ENCODE peak calls at places on chromosomes 4 and X, in nine cellular contexts. One of them, this sample, is unnamed.

GRCh38 chr4:40967550-40967949 is 217.8 kb downstream of the NSUN7 start:
- DNase-seq in H1: no peak
- DNase-seq in choroid plexus epithelial cell: no peak
- DNase-seq in breast epithelium: no peak
- DNase-seq in esophagus squamous epithelium: no peak
- DNase-seq in kidney: no peak
- DNase-seq in GM13977: no peak
- DNase-seq in Calu3: no peak
- DNase-seq in RWPE1: no peak
- DNase-seq in this sample: no peak

GRCh38 chrX:48939417-48940228 is 17.8 kb downstream of the OTUD5 start:
- DNase-seq in H1: no peak
- DNase-seq in choroid plexus epithelial cell: no peak
- DNase-seq in breast epithelium: no peak
- DNase-seq in esophagus squamous epithelium: no peak
- DNase-seq in kidney: no peak
- DNase-seq in GM13977: no peak
- DNase-seq in Calu3: no peak
- DNase-seq in RWPE1: no peak
- DNase-seq in this sample: no peak

GRCh38 chrX:20144491-20144890 is 2.9 kb upstream of the EIF1AX start:
- DNase-seq in H1: no peak
- DNase-seq in choroid plexus epithelial cell: peak
- DNase-seq in breast epithelium: no peak
- DNase-seq in esophagus squamous epithelium: no peak
- DNase-seq in kidney: no peak
- DNase-seq in GM13977: no peak
- DNase-seq in Calu3: no peak
- DNase-seq in RWPE1: peak
- DNase-seq in this sample: no peak

GRCh38 chr4:54499308-54500074 is 158.3 kb upstream of the KIT start:
- DNase-seq in H1: no peak
- DNase-seq in choroid plexus epithelial cell: peak
- DNase-seq in breast epithelium: no peak
- DNase-seq in esophagus squamous epithelium: no peak
- DNase-seq in kidney: no peak
- DNase-seq in GM13977: no peak
- DNase-seq in Calu3: no peak
- DNase-seq in RWPE1: peak
- DNase-seq in this sample: no peak

GRCh38 chrX:39772057-39772832 is 325.5 kb downstream of the BCOR start:
- DNase-seq in H1: no peak
- DNase-seq in choroid plexus epithelial cell: peak
- DNase-seq in breast epithelium: no peak
- DNase-seq in esophagus squamous epithelium: no peak
- DNase-seq in kidney: no peak
- DNase-seq in GM13977: peak
- DNase-seq in Calu3: peak
- DNase-seq in RWPE1: peak
- DNase-seq in this sample: no peak

GRCh38 chrX:57821703-57822375 is 88.4 kb downstream of the ZXDA start:
- DNase-seq in H1: no peak
- DNase-seq in choroid plexus epithelial cell: peak
- DNase-seq in breast epithelium: no peak
- DNase-seq in esophagus squamous epithelium: no peak
- DNase-seq in kidney: no peak
- DNase-seq in GM13977: peak
- DNase-seq in Calu3: peak
- DNase-seq in RWPE1: peak
- DNase-seq in this sample: no peak

GRCh38 chrX:148441387-148441786 is 59.0 kb upstream of the AFF2 start:
- DNase-seq in H1: peak
- DNase-seq in choroid plexus epithelial cell: no peak
- DNase-seq in breast epithelium: no peak
- DNase-seq in esophagus squamous epithelium: no peak
- DNase-seq in kidney: no peak
- DNase-seq in GM13977: no peak
- DNase-seq in Calu3: no peak
- DNase-seq in RWPE1: no peak
- DNase-seq in this sample: no peak

GRCh38 chr4:4416981-4417380 is 30.1 kb downstream of the NSG1 start:
- DNase-seq in H1: no peak
- DNase-seq in choroid plexus epithelial cell: no peak
- DNase-seq in breast epithelium: no peak
- DNase-seq in esophagus squamous epithelium: no peak
- DNase-seq in kidney: peak
- DNase-seq in GM13977: no peak
- DNase-seq in Calu3: no peak
- DNase-seq in RWPE1: no peak
- DNase-seq in this sample: peak

GRCh38 chr4:146245246-146245645 is 30.9 kb downstream of the REELD1 start:
- DNase-seq in H1: no peak
- DNase-seq in choroid plexus epithelial cell: no peak
- DNase-seq in breast epithelium: no peak
- DNase-seq in esophagus squamous epithelium: no peak
- DNase-seq in kidney: no peak
- DNase-seq in GM13977: no peak
- DNase-seq in Calu3: no peak
- DNase-seq in RWPE1: no peak
- DNase-seq in this sample: no peak

GRCh38 chr4:16505726-16506125 is 279.5 kb upstream of the TAPT1 start:
- DNase-seq in H1: peak
- DNase-seq in choroid plexus epithelial cell: peak
- DNase-seq in breast epithelium: no peak
- DNase-seq in esophagus squamous epithelium: no peak
- DNase-seq in kidney: peak
- DNase-seq in GM13977: no peak
- DNase-seq in Calu3: no peak
- DNase-seq in RWPE1: no peak
- DNase-seq in this sample: no peak

GRCh38 chr4:3497554-3498389 is 34.5 kb downstream of the LRPAP1 start:
- DNase-seq in H1: peak
- DNase-seq in choroid plexus epithelial cell: no peak
- DNase-seq in breast epithelium: no peak
- DNase-seq in esophagus squamous epithelium: no peak
- DNase-seq in kidney: no peak
- DNase-seq in GM13977: no peak
- DNase-seq in Calu3: no peak
- DNase-seq in RWPE1: no peak
- DNase-seq in this sample: no peak

GRCh38 chrX:84729809-84730208 is 227.6 kb upstream of the HDX start:
- DNase-seq in H1: no peak
- DNase-seq in choroid plexus epithelial cell: peak
- DNase-seq in breast epithelium: no peak
- DNase-seq in esophagus squamous epithelium: no peak
- DNase-seq in kidney: peak
- DNase-seq in GM13977: peak
- DNase-seq in Calu3: peak
- DNase-seq in RWPE1: no peak
- DNase-seq in this sample: no peak

DNA sequence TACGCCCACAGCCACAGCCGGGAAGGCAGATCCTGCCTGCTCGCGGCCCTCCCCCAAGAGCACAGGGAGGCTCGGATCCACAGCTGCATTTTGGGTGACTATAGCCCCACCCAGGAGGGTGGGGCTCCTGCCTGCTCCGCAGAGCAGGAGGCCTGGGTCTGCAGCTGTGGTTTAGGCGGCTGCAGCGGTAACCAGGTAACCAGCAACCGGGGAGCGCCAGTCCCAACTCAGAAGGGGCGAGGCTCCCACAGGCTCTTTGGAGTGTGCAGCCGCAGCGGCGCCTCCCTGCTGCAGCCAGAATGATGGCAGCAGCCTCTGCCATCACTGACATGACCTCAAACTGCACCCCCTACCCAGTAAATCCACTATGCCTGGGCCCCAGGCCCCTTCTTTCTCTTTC is 148.0 kb upstream of the F9 start:
- DNase-seq in H1: peak
- DNase-seq in choroid plexus epithelial cell: no peak
- DNase-seq in breast epithelium: no peak
- DNase-seq in esophagus squamous epithelium: no peak
- DNase-seq in kidney: no peak
- DNase-seq in GM13977: no peak
- DNase-seq in Calu3: no peak
- DNase-seq in RWPE1: no peak
- DNase-seq in this sample: no peak
- TF ChIP-seq CTCF in H1: no peak
- TF ChIP-seq CTCF in choroid plexus epithelial cell: no peak
- TF ChIP-seq CTCF in breast epithelium: no peak
- TF ChIP-seq CTCF in esophagus squamous epithelium: no peak
- TF ChIP-seq CTCF in kidney: no peak
- TF ChIP-seq CTCF in GM13977: no peak
- TF ChIP-seq CTCF in Calu3: no peak
- TF ChIP-seq CTCF in RWPE1: no peak
- TF ChIP-seq CTCF in this sample: no peak

GRCh38 chr4:173821851-173822250 is 291.8 kb upstream of the HAND2 start:
- DNase-seq in H1: no peak
- DNase-seq in choroid plexus epithelial cell: no peak
- DNase-seq in breast epithelium: no peak
- DNase-seq in esophagus squamous epithelium: no peak
- DNase-seq in kidney: no peak
- DNase-seq in GM13977: no peak
- DNase-seq in Calu3: no peak
- DNase-seq in RWPE1: no peak
- DNase-seq in this sample: no peak

GRCh38 chr4:173829565-173829964 is 299.5 kb upstream of the HAND2 start:
- DNase-seq in H1: no peak
- DNase-seq in choroid plexus epithelial cell: no peak
- DNase-seq in breast epithelium: no peak
- DNase-seq in esophagus squamous epithelium: no peak
- DNase-seq in kidney: no peak
- DNase-seq in GM13977: no peak
- DNase-seq in Calu3: no peak
- DNase-seq in RWPE1: no peak
- DNase-seq in this sample: no peak

GRCh38 chr4:173827707-173828106 is 297.7 kb upstream of the HAND2 start:
- DNase-seq in H1: no peak
- DNase-seq in choroid plexus epithelial cell: no peak
- DNase-seq in breast epithelium: no peak
- DNase-seq in esophagus squamous epithelium: no peak
- DNase-seq in kidney: no peak
- DNase-seq in GM13977: no peak
- DNase-seq in Calu3: no peak
- DNase-seq in RWPE1: no peak
- DNase-seq in this sample: no peak
- TF ChIP-seq CTCF in H1: no peak
- TF ChIP-seq CTCF in choroid plexus epithelial cell: no peak
- TF ChIP-seq CTCF in breast epithelium: no peak
- TF ChIP-seq CTCF in esophagus squamous epithelium: no peak
- TF ChIP-seq CTCF in kidney: no peak
- TF ChIP-seq CTCF in GM13977: no peak
- TF ChIP-seq CTCF in Calu3: no peak
- TF ChIP-seq CTCF in RWPE1: no peak
- TF ChIP-seq CTCF in this sample: no peak

GRCh38 chrX:46551494-46552128 is 6.4 kb upstream of the ZNF674 start:
- DNase-seq in H1: peak
- DNase-seq in choroid plexus epithelial cell: peak
- DNase-seq in breast epithelium: no peak
- DNase-seq in esophagus squamous epithelium: no peak
- DNase-seq in kidney: no peak
- DNase-seq in GM13977: no peak
- DNase-seq in Calu3: peak
- DNase-seq in RWPE1: no peak
- DNase-seq in this sample: no peak

GRCh38 chrX:46553935-46554334 is 8.7 kb upstream of the ZNF674 start:
- DNase-seq in H1: no peak
- DNase-seq in choroid plexus epithelial cell: no peak
- DNase-seq in breast epithelium: no peak
- DNase-seq in esophagus squamous epithelium: no peak
- DNase-seq in kidney: no peak
- DNase-seq in GM13977: no peak
- DNase-seq in Calu3: no peak
- DNase-seq in RWPE1: no peak
- DNase-seq in this sample: no peak

GRCh38 chrX:46549914-46550313 is 4.7 kb upstream of the ZNF674 start:
- DNase-seq in H1: no peak
- DNase-seq in choroid plexus epithelial cell: no peak
- DNase-seq in breast epithelium: no peak
- DNase-seq in esophagus squamous epithelium: no peak
- DNase-seq in kidney: no peak
- DNase-seq in GM13977: no peak
- DNase-seq in Calu3: no peak
- DNase-seq in RWPE1: no peak
- DNase-seq in this sample: no peak

GRCh38 chrX:46559062-46559461 is 13.8 kb upstream of the ZNF674 start:
- DNase-seq in H1: no peak
- DNase-seq in choroid plexus epithelial cell: no peak
- DNase-seq in breast epithelium: no peak
- DNase-seq in esophagus squamous epithelium: no peak
- DNase-seq in kidney: no peak
- DNase-seq in GM13977: no peak
- DNase-seq in Calu3: no peak
- DNase-seq in RWPE1: no peak
- DNase-seq in this sample: no peak

DNA sequence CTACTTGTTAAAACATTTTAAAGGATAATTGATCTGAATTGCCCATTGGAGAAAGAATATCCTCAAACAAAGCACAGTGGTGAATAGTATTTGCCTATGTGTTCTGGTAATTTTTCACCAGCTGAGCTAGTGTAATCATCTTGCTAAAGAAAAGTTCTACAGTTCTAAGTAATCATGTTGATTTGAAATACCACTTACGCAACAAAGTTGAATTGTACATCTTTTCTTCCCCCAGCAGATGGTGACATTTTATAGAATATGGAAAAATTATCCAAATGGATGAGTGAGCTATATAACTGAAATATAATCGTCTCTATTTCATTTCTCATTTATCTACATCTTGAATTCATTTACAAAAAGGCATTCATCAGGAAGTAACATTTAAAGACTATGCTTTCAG is 9.7 kb upstream of the ZNF674 start:
- DNase-seq in H1: no peak
- DNase-seq in choroid plexus epithelial cell: peak
- DNase-seq in breast epithelium: no peak
- DNase-seq in esophagus squamous epithelium: no peak
- DNase-seq in kidney: no peak
- DNase-seq in GM13977: no peak
- DNase-seq in Calu3: no peak
- DNase-seq in RWPE1: no peak
- DNase-seq in this sample: no peak
- TF ChIP-seq CTCF in H1: no peak
- TF ChIP-seq CTCF in choroid plexus epithelial cell: peak
- TF ChIP-seq CTCF in breast epithelium: no peak
- TF ChIP-seq CTCF in esophagus squamous epithelium: no peak
- TF ChIP-seq CTCF in kidney: peak
- TF ChIP-seq CTCF in GM13977: peak
- TF ChIP-seq CTCF in Calu3: no peak
- TF ChIP-seq CTCF in RWPE1: peak
- TF ChIP-seq CTCF in this sample: peak

DNA sequence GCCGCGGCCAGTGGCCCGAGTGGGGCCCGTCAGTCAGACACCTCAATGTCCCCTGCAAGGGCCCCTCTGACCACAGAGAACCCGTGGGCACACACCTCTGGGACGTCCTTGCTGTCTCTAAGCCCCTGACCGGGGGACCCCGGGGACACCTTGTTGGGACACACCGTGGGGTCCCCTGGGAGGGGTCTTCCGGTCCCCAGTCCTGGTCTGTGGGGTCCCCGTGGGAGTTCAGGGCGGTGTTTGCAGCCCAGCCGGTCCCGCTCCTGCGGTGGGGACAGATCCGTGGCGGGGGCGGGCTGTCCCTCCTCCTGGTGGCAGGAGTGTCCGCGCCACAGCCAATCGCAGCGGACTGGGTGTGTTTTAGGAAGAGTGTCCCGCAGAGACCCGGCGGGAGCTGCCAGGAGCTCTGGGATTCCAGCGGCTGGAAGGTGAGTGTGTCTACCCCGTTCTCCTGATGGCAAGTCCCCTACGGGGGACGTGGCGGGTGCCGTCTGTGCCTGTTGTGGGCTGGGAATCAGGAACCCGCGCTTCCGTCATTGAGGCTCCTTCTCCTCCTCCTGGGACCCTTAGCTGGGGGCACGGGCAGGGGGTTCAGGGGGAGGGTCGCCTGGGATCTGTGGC is 5.1 kb upstream of the PLCXD1 start:
- DNase-seq in H1: peak
- DNase-seq in choroid plexus epithelial cell: peak
- DNase-seq in breast epithelium: peak
- DNase-seq in esophagus squamous epithelium: no peak
- DNase-seq in kidney: peak
- DNase-seq in GM13977: peak
- DNase-seq in Calu3: peak
- DNase-seq in RWPE1: peak
- DNase-seq in this sample: peak
- TF ChIP-seq CTCF in H1: no peak
- TF ChIP-seq CTCF in choroid plexus epithelial cell: peak
- TF ChIP-seq CTCF in breast epithelium: peak
- TF ChIP-seq CTCF in esophagus squamous epithelium: no peak
- TF ChIP-seq CTCF in kidney: no peak
- TF ChIP-seq CTCF in GM13977: no peak
- TF ChIP-seq CTCF in Calu3: no peak
- TF ChIP-seq CTCF in RWPE1: no peak
- TF ChIP-seq CTCF in this sample: peak